ENCODE peak calls at places on chromosomes 4 and X, in ten cellular contexts. Y is fibroblast of the aortic adventitia; T is fibroblast of lung; W is suprapubic skin; J is psoas muscle; D is CD8-positive, alpha-beta T cell; B is NB4; E is AG09309; H is GM12865; G is choroid plexus epithelial cell. I is an unnamed sample.

GRCh38 chr4:99447079-99447478 is 11.9 kb upstream of the ADH7 start:
- DNase-seq in H (peak), E (peak), B (peak), Y (peak), W (no peak), J (no peak), D (no peak), G (peak), T (peak), I (no peak)

GRCh38 chrX:19660604-19661003 is 145.3 kb upstream of the MAP3K15 start:
- DNase-seq in D (no peak), G (no peak), T (no peak), B (no peak), H (no peak), Y (peak), E (no peak), W (no peak), J (no peak), I (no peak)

GRCh38 chrX:86014421-86014820 is 32.9 kb downstream of the CHM start:
- DNase-seq in D (no peak), J (no peak), H (no peak), G (no peak), E (no peak), B (no peak), W (no peak), T (no peak), Y (no peak), I (peak)

GRCh38 chrX:37860731-37861130 is 13.4 kb upstream of the DYNLT3 start:
- DNase-seq in H (no peak), D (no peak), G (no peak), W (no peak), J (no peak), T (peak), B (no peak), E (no peak), Y (no peak), I (no peak)

GRCh38 chr4:52780206-52780605 is 29.0 kb upstream of the ERVMER34-1 start:
- DNase-seq in T (peak), D (no peak), B (no peak), E (peak), J (no peak), W (no peak), G (peak), Y (peak), H (no peak), I (no peak)

GRCh38 chrX:143296521-143296920 is 220.8 kb downstream of the SPANXN3 start:
- DNase-seq in T (no peak), Y (no peak), J (no peak), E (no peak), H (no peak), D (no peak), B (no peak), W (no peak), G (no peak), I (no peak)

GRCh38 chrX:114073926-114074325 is 510.0 kb upstream of the HTR2C start:
- DNase-seq in G (no peak), D (no peak), Y (no peak), T (no peak), W (no peak), H (no peak), B (no peak), J (no peak), E (no peak), I (no peak)

GRCh38 chr4:118154643-118155042 is 120.4 kb downstream of the NDST3 start:
- DNase-seq in G (peak), D (no peak), E (peak), H (no peak), Y (no peak), T (peak), J (no peak), B (no peak), W (no peak), I (no peak)

GRCh38 chrX:31199770-31200114 is 127.9 kb upstream of the FTHL17 start:
- DNase-seq in W (no peak), B (no peak), G (no peak), J (no peak), D (no peak), Y (no peak), H (no peak), E (no peak), T (no peak), I (no peak)

GRCh38 chr4:104408893-104409292 is 85.8 kb downstream of the CXXC4 start:
- DNase-seq in D (no peak), B (no peak), Y (no peak), E (no peak), T (no peak), W (no peak), J (no peak), G (no peak), H (no peak), I (no peak)

GRCh38 chr4:74376888-74377483 is 12.0 kb downstream of the EREG start:
- DNase-seq in T (peak), Y (peak), D (no peak), B (peak), E (peak), J (no peak), W (no peak), H (peak), G (peak), I (no peak)

GRCh38 chr4:85807247-85807915 is 332.4 kb downstream of the ARHGAP24 start:
- DNase-seq in T (peak), B (no peak), H (no peak), E (peak), G (peak), J (peak), W (no peak), D (no peak), Y (peak), I (no peak)

GRCh38 chrX:6257025-6257424 is 28.4 kb upstream of the NLGN4X start:
- DNase-seq in J (no peak), T (no peak), H (no peak), Y (no peak), W (no peak), E (no peak), B (no peak), G (no peak), D (no peak), I (no peak)

GRCh38 chr4:126611900-126612299 is 1020.9 kb upstream of the INTU start:
- DNase-seq in G (peak), Y (no peak), D (no peak), W (no peak), E (peak), H (no peak), T (peak), B (no peak), J (no peak), I (no peak)

GRCh38 chrX:85111347-85111746 is 107.7 kb downstream of the APOOL start:
- DNase-seq in J (no peak), Y (peak), T (no peak), H (no peak), D (no peak), E (no peak), W (no peak), G (peak), B (peak), I (no peak)

GRCh38 chr4:54100607-54101189 is 735 bp downstream of the GSX2 start:
- DNase-seq in J (peak), E (no peak), Y (no peak), T (no peak), D (no peak), G (no peak), H (no peak), B (no peak), W (no peak), I (no peak)

GRCh38 chrX:15293471-15293870 is 22.0 kb downstream of the ASB11 start:
- DNase-seq in T (no peak), G (no peak), E (no peak), H (no peak), B (no peak), D (no peak), Y (no peak), W (no peak), J (no peak), I (no peak)

GRCh38 chr4:38562751-38563198 is 101.2 kb upstream of the KLF3 start:
- DNase-seq in Y (peak), H (no peak), B (peak), E (no peak), D (no peak), T (no peak), J (peak), G (peak), W (no peak), I (no peak)

GRCh38 chr4:663438-664428 is 10.3 kb downstream of the ATP5ME start:
- DNase-seq in J (peak), D (peak), B (peak), Y (no peak), H (peak), T (no peak), E (no peak), W (no peak), G (no peak), I (peak)

GRCh38 chr4:52052475-52052780 is 1.3 kb downstream of the SPATA18 start:
- DNase-seq in J (no peak), E (no peak), T (peak), B (peak), G (peak), H (peak), D (no peak), Y (peak), W (no peak), I (no peak)

GRCh38 chr4:88280228-88280795 is 4.0 kb downstream of the PPM1K start:
- DNase-seq in D (no peak), E (no peak), W (no peak), H (peak), J (no peak), T (no peak), Y (no peak), B (no peak), G (no peak), I (no peak)

GRCh38 chr4:113762061-113762850 is 718 bp upstream of the CAMK2D start:
- DNase-seq in T (peak), J (peak), W (peak), G (peak), B (peak), D (peak), H (peak), E (peak), Y (peak), I (peak)

GRCh38 chrX:136237074-136237473 is 14.1 kb downstream of the MAP7D3 start:
- DNase-seq in B (no peak), G (no peak), D (no peak), W (no peak), E (no peak), T (no peak), H (no peak), Y (no peak), J (no peak), I (no peak)

GRCh38 chr4:82785248-82786003 is 13.2 kb downstream of the SCD5 start:
- DNase-seq in Y (peak), E (peak), G (peak), T (peak), B (peak), J (no peak), H (no peak), D (no peak), W (no peak), I (no peak)

GRCh38 chr4:77697860-77698599 is 92.4 kb downstream of the CXCL13 start:
- DNase-seq in Y (peak), D (no peak), J (peak), H (peak), W (no peak), T (peak), B (peak), E (peak), G (peak), I (no peak)
- TF ChIP-seq CTCF in Y (peak), D (no peak), J (peak), H (peak), W (no peak), T (peak), B (peak), E (peak), G (peak), I (no peak)

DNA sequence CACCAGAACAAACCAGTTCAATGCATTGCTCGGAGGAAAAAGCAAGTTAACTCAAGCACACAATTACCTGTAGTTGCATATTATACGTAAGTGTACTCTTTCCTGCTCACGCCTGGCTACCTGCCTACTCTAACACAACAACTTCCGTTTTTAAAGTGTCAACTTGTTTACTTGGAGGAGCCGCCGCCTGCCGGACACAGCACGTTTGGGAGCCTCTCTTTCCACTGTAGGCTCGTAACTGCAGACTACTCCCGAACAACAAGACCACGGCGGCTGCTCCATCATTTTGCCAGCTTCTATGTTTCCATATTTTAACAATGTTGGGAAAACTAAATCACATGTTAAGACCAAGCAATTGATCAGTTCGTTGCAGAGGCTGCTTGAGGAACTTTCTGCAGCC is 882 bp downstream of the MTNR1A start:
- DNase-seq in W (no peak), B (no peak), E (no peak), D (no peak), G (peak), Y (no peak), T (peak), J (no peak), H (no peak), I (no peak)
- TF ChIP-seq CTCF in W (no peak), B (no peak), E (peak), D (no peak), G (peak), Y (no peak), T (peak), J (no peak), H (no peak), I (no peak)

GRCh38 chr4:91989914-91990313 is 313.9 kb upstream of the GRID2 start:
- DNase-seq in G (no peak), D (no peak), J (no peak), W (no peak), Y (no peak), H (no peak), T (no peak), E (no peak), B (no peak), I (no peak)
- TF ChIP-seq CTCF in G (no peak), D (no peak), J (no peak), W (no peak), Y (no peak), H (no peak), T (no peak), E (no peak), B (no peak), I (no peak)

GRCh38 chr4:178275671-178276360 is 833.6 kb upstream of the AGA start:
- DNase-seq in J (no peak), W (no peak), G (no peak), H (no peak), D (no peak), B (peak), Y (no peak), E (no peak), T (no peak), I (no peak)
- TF ChIP-seq CTCF in J (no peak), W (no peak), G (no peak), H (no peak), D (no peak), B (peak), Y (no peak), E (no peak), T (no peak), I (no peak)

GRCh38 chr4:140448162-140448561 is 20.7 kb upstream of the CLGN start:
- DNase-seq in Y (no peak), T (no peak), H (no peak), W (no peak), J (no peak), G (no peak), B (no peak), D (no peak), E (no peak), I (no peak)
- TF ChIP-seq CTCF in Y (no peak), T (no peak), H (no peak), W (no peak), J (no peak), G (no peak), B (no peak), D (no peak), E (no peak), I (no peak)

I was measured in natural killer cell.